ENCODE peak calls at places on chromosomes 16 and 17, in ten cellular contexts. One of them, this sample, is unnamed.

GRCh38 chr16:57916735-57917450 is 54.0 kb downstream of the CNGB1 start:
- DNase-seq in tibial artery: no peak
- DNase-seq in left ventricle myocardium inferior: no peak
- DNase-seq in adrenal gland: no peak
- DNase-seq in PC-9: peak; percentile 82
- DNase-seq in naive thymus-derived CD4-positive, alpha-beta T cell: no peak
- DNase-seq in psoas muscle: no peak
- DNase-seq in dorsolateral prefrontal cortex: no peak
- DNase-seq in body of pancreas: no peak
- DNase-seq in uterus: no peak
- DNase-seq in this sample: peak; percentile 57

GRCh38 chr17:47159315-47159714 is 29.8 kb downstream of the CDC27 start:
- DNase-seq in tibial artery: no peak
- DNase-seq in left ventricle myocardium inferior: no peak
- DNase-seq in adrenal gland: no peak
- DNase-seq in PC-9: no peak
- DNase-seq in naive thymus-derived CD4-positive, alpha-beta T cell: no peak
- DNase-seq in psoas muscle: no peak
- DNase-seq in dorsolateral prefrontal cortex: no peak
- DNase-seq in body of pancreas: no peak
- DNase-seq in uterus: no peak
- DNase-seq in this sample: no peak

GRCh38 chr16:58098207-58099096 is 30.7 kb downstream of the CFAP20 start:
- DNase-seq in tibial artery: no peak
- DNase-seq in left ventricle myocardium inferior: no peak
- DNase-seq in adrenal gland: no peak
- DNase-seq in PC-9: peak; percentile 23
- DNase-seq in naive thymus-derived CD4-positive, alpha-beta T cell: no peak
- DNase-seq in psoas muscle: no peak
- DNase-seq in dorsolateral prefrontal cortex: no peak
- DNase-seq in body of pancreas: no peak
- DNase-seq in uterus: no peak
- DNase-seq in this sample: no peak

GRCh38 chr16:87550510-87550961 is 51.8 kb upstream of the JPH3 start:
- DNase-seq in tibial artery: no peak
- DNase-seq in left ventricle myocardium inferior: peak; percentile 46
- DNase-seq in adrenal gland: peak; percentile 51
- DNase-seq in PC-9: peak; percentile 41
- DNase-seq in naive thymus-derived CD4-positive, alpha-beta T cell: peak; percentile 47
- DNase-seq in psoas muscle: peak; percentile 70
- DNase-seq in dorsolateral prefrontal cortex: no peak
- DNase-seq in body of pancreas: peak; percentile 37
- DNase-seq in uterus: peak; percentile 40
- DNase-seq in this sample: no peak

GRCh38 chr17:31171711-31172110 is 76.9 kb downstream of the NF1 start:
- DNase-seq in tibial artery: no peak
- DNase-seq in left ventricle myocardium inferior: no peak
- DNase-seq in adrenal gland: no peak
- DNase-seq in PC-9: no peak
- DNase-seq in naive thymus-derived CD4-positive, alpha-beta T cell: no peak
- DNase-seq in psoas muscle: no peak
- DNase-seq in dorsolateral prefrontal cortex: no peak
- DNase-seq in body of pancreas: no peak
- DNase-seq in uterus: no peak
- DNase-seq in this sample: no peak

GRCh38 chr17:238964-239259 is 57.5 kb upstream of the DOC2B start:
- DNase-seq in tibial artery: no peak
- DNase-seq in left ventricle myocardium inferior: peak; percentile 3
- DNase-seq in adrenal gland: peak; percentile 8
- DNase-seq in PC-9: no peak
- DNase-seq in naive thymus-derived CD4-positive, alpha-beta T cell: no peak
- DNase-seq in psoas muscle: peak; percentile 39
- DNase-seq in dorsolateral prefrontal cortex: no peak
- DNase-seq in body of pancreas: peak; percentile 9
- DNase-seq in uterus: no peak
- DNase-seq in this sample: no peak

GRCh38 chr17:61285483-61286320 is 113.9 kb upstream of the TBX2 start:
- DNase-seq in tibial artery: no peak
- DNase-seq in left ventricle myocardium inferior: peak; percentile 64
- DNase-seq in adrenal gland: no peak
- DNase-seq in PC-9: no peak
- DNase-seq in naive thymus-derived CD4-positive, alpha-beta T cell: no peak
- DNase-seq in psoas muscle: no peak
- DNase-seq in dorsolateral prefrontal cortex: no peak
- DNase-seq in body of pancreas: no peak
- DNase-seq in uterus: no peak
- DNase-seq in this sample: peak; percentile 43

GRCh38 chr16:72149676-72150464 is 22.1 kb downstream of the PMFBP1 start:
- DNase-seq in tibial artery: no peak
- DNase-seq in left ventricle myocardium inferior: no peak
- DNase-seq in adrenal gland: no peak
- DNase-seq in PC-9: no peak
- DNase-seq in naive thymus-derived CD4-positive, alpha-beta T cell: no peak
- DNase-seq in psoas muscle: no peak
- DNase-seq in dorsolateral prefrontal cortex: no peak
- DNase-seq in body of pancreas: no peak
- DNase-seq in uterus: no peak
- DNase-seq in this sample: no peak

GRCh38 chr17:44581868-44582267 is 24.6 kb downstream of the FZD2 start:
- DNase-seq in tibial artery: no peak
- DNase-seq in left ventricle myocardium inferior: no peak
- DNase-seq in adrenal gland: no peak
- DNase-seq in PC-9: no peak
- DNase-seq in naive thymus-derived CD4-positive, alpha-beta T cell: no peak
- DNase-seq in psoas muscle: no peak
- DNase-seq in dorsolateral prefrontal cortex: no peak
- DNase-seq in body of pancreas: no peak
- DNase-seq in uterus: no peak
- DNase-seq in this sample: no peak

GRCh38 chr17:39402279-39402889 is 958 bp upstream of the FBXL20 start:
- DNase-seq in tibial artery: peak; percentile 94
- DNase-seq in left ventricle myocardium inferior: peak; percentile 91
- DNase-seq in adrenal gland: peak; percentile 93
- DNase-seq in PC-9: peak; percentile 86
- DNase-seq in naive thymus-derived CD4-positive, alpha-beta T cell: peak; percentile 76
- DNase-seq in psoas muscle: peak; percentile 95
- DNase-seq in dorsolateral prefrontal cortex: peak; percentile 96
- DNase-seq in body of pancreas: peak; percentile 89
- DNase-seq in uterus: peak; percentile 90
- DNase-seq in this sample: peak; percentile 78
- H3K27ac ChIP-seq in tibial artery: peak overlapping the region; percentile 90
- H3K27ac ChIP-seq in left ventricle myocardium inferior: peak overlapping the region; percentile 95
- H3K27ac ChIP-seq in adrenal gland: peak overlapping the region; percentile 93
- H3K27ac ChIP-seq in PC-9: no peak overlapping the region
- H3K27ac ChIP-seq in naive thymus-derived CD4-positive, alpha-beta T cell: peak overlapping the region; percentile 90
- H3K27ac ChIP-seq in psoas muscle: peak overlapping the region; percentile 84
- H3K27ac ChIP-seq in dorsolateral prefrontal cortex: peak overlapping the region; percentile 97
- H3K27ac ChIP-seq in body of pancreas: peak overlapping the region; percentile 78
- H3K27ac ChIP-seq in uterus: peak overlapping the region; percentile 94
- H3K27ac ChIP-seq in this sample: peak overlapping the region; percentile 50

GRCh38 chr16:74903882-74904678 is 80.8 kb downstream of the WDR59 start:
- DNase-seq in tibial artery: no peak
- DNase-seq in left ventricle myocardium inferior: no peak
- DNase-seq in adrenal gland: no peak
- DNase-seq in PC-9: no peak
- DNase-seq in naive thymus-derived CD4-positive, alpha-beta T cell: no peak
- DNase-seq in psoas muscle: no peak
- DNase-seq in dorsolateral prefrontal cortex: no peak
- DNase-seq in body of pancreas: no peak
- DNase-seq in uterus: no peak
- DNase-seq in this sample: no peak

GRCh38 chr16:74901606-74902005 is 83.3 kb downstream of the WDR59 start:
- DNase-seq in tibial artery: no peak
- DNase-seq in left ventricle myocardium inferior: no peak
- DNase-seq in adrenal gland: no peak
- DNase-seq in PC-9: no peak
- DNase-seq in naive thymus-derived CD4-positive, alpha-beta T cell: no peak
- DNase-seq in psoas muscle: no peak
- DNase-seq in dorsolateral prefrontal cortex: no peak
- DNase-seq in body of pancreas: no peak
- DNase-seq in uterus: no peak
- DNase-seq in this sample: no peak

GRCh38 chr16:74899786-74900185 is 85.1 kb downstream of the WDR59 start:
- DNase-seq in tibial artery: no peak
- DNase-seq in left ventricle myocardium inferior: no peak
- DNase-seq in adrenal gland: no peak
- DNase-seq in PC-9: no peak
- DNase-seq in naive thymus-derived CD4-positive, alpha-beta T cell: no peak
- DNase-seq in psoas muscle: no peak
- DNase-seq in dorsolateral prefrontal cortex: no peak
- DNase-seq in body of pancreas: no peak
- DNase-seq in uterus: no peak
- DNase-seq in this sample: no peak

GRCh38 chr16:74902161-74902560 is 82.8 kb downstream of the WDR59 start:
- DNase-seq in tibial artery: no peak
- DNase-seq in left ventricle myocardium inferior: no peak
- DNase-seq in adrenal gland: no peak
- DNase-seq in PC-9: no peak
- DNase-seq in naive thymus-derived CD4-positive, alpha-beta T cell: no peak
- DNase-seq in psoas muscle: no peak
- DNase-seq in dorsolateral prefrontal cortex: no peak
- DNase-seq in body of pancreas: no peak
- DNase-seq in uterus: no peak
- DNase-seq in this sample: no peak

DNA sequence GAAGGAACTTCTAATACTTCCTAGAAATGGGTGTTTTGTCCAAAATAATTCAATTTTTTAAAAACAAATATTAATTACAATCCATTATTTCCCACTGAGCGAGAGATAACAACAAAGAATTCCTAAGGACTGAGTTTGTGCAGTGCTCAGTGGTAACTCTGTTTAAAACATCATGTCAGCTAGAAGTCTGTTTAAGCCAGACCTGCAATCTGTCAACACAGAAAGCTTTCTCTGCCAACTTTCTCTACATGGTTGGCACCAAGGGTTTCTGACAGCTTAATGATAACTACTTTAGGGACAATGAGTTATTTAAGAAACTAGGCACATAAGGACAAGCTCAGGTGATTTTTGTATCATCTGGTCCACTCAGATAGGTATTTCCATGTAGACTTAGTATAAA is 81.8 kb downstream of the WDR59 start:
- DNase-seq in tibial artery: no peak
- DNase-seq in left ventricle myocardium inferior: no peak
- DNase-seq in adrenal gland: no peak
- DNase-seq in PC-9: no peak
- DNase-seq in naive thymus-derived CD4-positive, alpha-beta T cell: no peak
- DNase-seq in psoas muscle: no peak
- DNase-seq in dorsolateral prefrontal cortex: no peak
- DNase-seq in body of pancreas: no peak
- DNase-seq in uterus: no peak
- DNase-seq in this sample: no peak
- H3K27ac ChIP-seq in tibial artery: no peak overlapping the region
- H3K27ac ChIP-seq in left ventricle myocardium inferior: peak overlapping the region; percentile 66
- H3K27ac ChIP-seq in adrenal gland: no peak overlapping the region
- H3K27ac ChIP-seq in PC-9: no peak overlapping the region
- H3K27ac ChIP-seq in naive thymus-derived CD4-positive, alpha-beta T cell: no peak overlapping the region
- H3K27ac ChIP-seq in psoas muscle: no peak overlapping the region
- H3K27ac ChIP-seq in dorsolateral prefrontal cortex: no peak overlapping the region
- H3K27ac ChIP-seq in body of pancreas: peak overlapping the region; percentile 14
- H3K27ac ChIP-seq in uterus: no peak overlapping the region
- H3K27ac ChIP-seq in this sample: no peak overlapping the region

DNA sequence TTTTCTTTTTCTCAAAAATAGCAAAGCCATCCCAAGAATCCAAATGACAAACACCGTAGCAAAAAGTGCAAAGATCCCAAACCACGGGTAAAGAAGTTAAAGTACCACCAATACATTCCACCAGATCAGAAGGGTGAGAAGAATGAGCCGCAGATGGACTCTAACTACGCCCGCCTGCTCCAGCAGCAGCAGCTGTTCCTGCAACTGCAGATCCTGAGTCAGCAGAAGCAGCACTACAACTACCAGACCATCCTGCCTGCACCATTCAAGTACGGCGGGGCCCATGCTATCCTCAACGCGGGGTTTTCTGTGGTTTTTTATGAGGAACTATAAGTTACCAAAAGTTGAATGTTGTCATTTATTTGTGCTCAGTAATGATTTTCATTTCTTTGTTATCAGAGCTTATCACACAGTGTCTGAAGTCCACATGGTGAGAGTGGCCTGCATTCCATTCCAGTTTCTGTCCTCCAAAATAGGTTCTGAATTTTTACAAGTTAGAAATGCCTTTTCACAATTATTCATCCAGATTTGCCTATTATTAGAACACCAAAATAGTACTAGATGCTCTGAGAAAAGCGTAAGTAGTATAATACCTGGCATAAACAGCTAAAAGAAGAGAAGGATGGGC is 169.2 kb downstream of the MRTFB start:
- DNase-seq in tibial artery: no peak
- DNase-seq in left ventricle myocardium inferior: no peak
- DNase-seq in adrenal gland: no peak
- DNase-seq in PC-9: no peak
- DNase-seq in naive thymus-derived CD4-positive, alpha-beta T cell: no peak
- DNase-seq in psoas muscle: no peak
- DNase-seq in dorsolateral prefrontal cortex: no peak
- DNase-seq in body of pancreas: no peak
- DNase-seq in uterus: no peak
- DNase-seq in this sample: no peak
- H3K27ac ChIP-seq in tibial artery: peak overlapping the region; percentile 14
- H3K27ac ChIP-seq in left ventricle myocardium inferior: peak overlapping the region; percentile 61
- H3K27ac ChIP-seq in adrenal gland: no peak overlapping the region
- H3K27ac ChIP-seq in PC-9: no peak overlapping the region
- H3K27ac ChIP-seq in naive thymus-derived CD4-positive, alpha-beta T cell: no peak overlapping the region
- H3K27ac ChIP-seq in psoas muscle: no peak overlapping the region
- H3K27ac ChIP-seq in dorsolateral prefrontal cortex: peak overlapping the region; percentile 30
- H3K27ac ChIP-seq in body of pancreas: no peak overlapping the region
- H3K27ac ChIP-seq in uterus: no peak overlapping the region
- H3K27ac ChIP-seq in this sample: no peak overlapping the region

GRCh38 chr16:30025156-30025555 is 2.2 kb downstream of the C16orf92 start:
- DNase-seq in tibial artery: no peak
- DNase-seq in left ventricle myocardium inferior: no peak
- DNase-seq in adrenal gland: no peak
- DNase-seq in PC-9: no peak
- DNase-seq in naive thymus-derived CD4-positive, alpha-beta T cell: no peak
- DNase-seq in psoas muscle: no peak
- DNase-seq in dorsolateral prefrontal cortex: no peak
- DNase-seq in body of pancreas: no peak
- DNase-seq in uterus: no peak
- DNase-seq in this sample: no peak

GRCh38 chr16:30024451-30024850 is 1.5 kb downstream of the C16orf92 start:
- DNase-seq in tibial artery: no peak
- DNase-seq in left ventricle myocardium inferior: no peak
- DNase-seq in adrenal gland: no peak
- DNase-seq in PC-9: no peak
- DNase-seq in naive thymus-derived CD4-positive, alpha-beta T cell: no peak
- DNase-seq in psoas muscle: no peak
- DNase-seq in dorsolateral prefrontal cortex: no peak
- DNase-seq in body of pancreas: no peak
- DNase-seq in uterus: no peak
- DNase-seq in this sample: no peak

GRCh38 chr16:30025574-30025973 is 2.6 kb downstream of the C16orf92 start:
- DNase-seq in tibial artery: no peak
- DNase-seq in left ventricle myocardium inferior: no peak
- DNase-seq in adrenal gland: no peak
- DNase-seq in PC-9: no peak
- DNase-seq in naive thymus-derived CD4-positive, alpha-beta T cell: no peak
- DNase-seq in psoas muscle: no peak
- DNase-seq in dorsolateral prefrontal cortex: no peak
- DNase-seq in body of pancreas: no peak
- DNase-seq in uterus: no peak
- DNase-seq in this sample: no peak

GRCh38 chr16:30027588-30028437 is 3.3 kb downstream of the TLCD3B start:
- DNase-seq in tibial artery: no peak
- DNase-seq in left ventricle myocardium inferior: no peak
- DNase-seq in adrenal gland: no peak
- DNase-seq in PC-9: no peak
- DNase-seq in naive thymus-derived CD4-positive, alpha-beta T cell: no peak
- DNase-seq in psoas muscle: no peak
- DNase-seq in dorsolateral prefrontal cortex: no peak
- DNase-seq in body of pancreas: no peak
- DNase-seq in uterus: no peak
- DNase-seq in this sample: no peak

GRCh38 chr16:30026449-30026848 is 3.5 kb downstream of the C16orf92 start:
- DNase-seq in tibial artery: no peak
- DNase-seq in left ventricle myocardium inferior: no peak
- DNase-seq in adrenal gland: no peak
- DNase-seq in PC-9: no peak
- DNase-seq in naive thymus-derived CD4-positive, alpha-beta T cell: no peak
- DNase-seq in psoas muscle: no peak
- DNase-seq in dorsolateral prefrontal cortex: no peak
- DNase-seq in body of pancreas: no peak
- DNase-seq in uterus: no peak
- DNase-seq in this sample: no peak
- H3K27ac ChIP-seq in tibial artery: no peak overlapping the region
- H3K27ac ChIP-seq in left ventricle myocardium inferior: no peak overlapping the region
- H3K27ac ChIP-seq in adrenal gland: no peak overlapping the region
- H3K27ac ChIP-seq in PC-9: no peak overlapping the region
- H3K27ac ChIP-seq in naive thymus-derived CD4-positive, alpha-beta T cell: no peak overlapping the region
- H3K27ac ChIP-seq in psoas muscle: no peak overlapping the region
- H3K27ac ChIP-seq in dorsolateral prefrontal cortex: no peak overlapping the region
- H3K27ac ChIP-seq in body of pancreas: no peak overlapping the region
- H3K27ac ChIP-seq in uterus: no peak overlapping the region
- H3K27ac ChIP-seq in this sample: no peak overlapping the region